ENCODE peak calls at places on chromosomes 1 and 21, in seven cellular contexts. L, A, M, Z, W, N and O are unnamed samples.
A peak's percentile ranks its signal among the peaks of the same experiment; 100 is the strongest.

GRCh38 chr21:44065428-44065827 is 41.8 kb upstream of the PWP2 start:
- DNase-seq in A (no peak), Z (no peak), M (no peak), N (peak; percentile 88), W (no peak), L (peak; percentile 79), O (peak; percentile 55)

GRCh38 chr1:224512600-224513151 is 78.1 kb upstream of the WDR26 start:
- DNase-seq in Z (no peak), A (no peak), M (no peak), L (no peak), N (no peak), W (no peak), O (no peak)

GRCh38 chr1:227774051-227774720 is 39.0 kb downstream of the SNAP47 start:
- DNase-seq in N (peak; percentile 39), L (no peak), W (no peak), Z (no peak), A (no peak), M (no peak), O (no peak)

GRCh38 chr21:39694750-39695149 is 50.2 kb upstream of the IGSF5 start:
- DNase-seq in L (no peak), A (no peak), M (no peak), Z (no peak), W (no peak), N (no peak), O (no peak)

GRCh38 chr1:55893155-55893554 is 678.0 kb upstream of the USP24 start:
- DNase-seq in M (no peak), Z (peak; percentile 57), W (no peak), N (no peak), A (no peak), L (no peak), O (no peak)

GRCh38 chr1:30338765-30339164 is 384.6 kb downstream of the MATN1 start:
- DNase-seq in L (no peak), W (no peak), Z (no peak), A (no peak), N (no peak), M (no peak), O (no peak)

GRCh38 chr1:72777918-72778317 is 495.6 kb upstream of the NEGR1 start:
- DNase-seq in M (no peak), A (peak; percentile 24), L (no peak), W (no peak), Z (no peak), N (no peak), O (no peak)

GRCh38 chr1:67807282-67807681 is 26.0 kb downstream of the GNG12 start:
- DNase-seq in N (no peak), A (no peak), M (no peak), L (no peak), W (no peak), Z (no peak), O (no peak)

GRCh38 chr1:171188388-171189266 is 3.5 kb downstream of the FMO2 start:
- DNase-seq in W (peak; percentile 3), Z (peak; percentile 30), L (peak; percentile 55), N (no peak), M (no peak), A (peak; percentile 70), O (no peak)

GRCh38 chr21:41580758-41581554 is 73.0 kb upstream of the TMPRSS2 start:
- DNase-seq in N (no peak), A (no peak), Z (no peak), L (no peak), M (no peak), W (peak; percentile 27), O (no peak)

GRCh38 chr1:203148127-203148526 is 20.6 kb downstream of the ADORA1 start:
- DNase-seq in W (no peak), Z (no peak), M (no peak), A (no peak), N (no peak), L (no peak), O (no peak)

GRCh38 chr1:4160181-4160580 is 260.1 kb upstream of the C1orf174 start:
- DNase-seq in A (no peak), L (no peak), Z (no peak), W (no peak), M (no peak), N (no peak), O (no peak)

GRCh38 chr1:224980181-224980580 is 50.7 kb downstream of the DNAH14 start:
- DNase-seq in Z (no peak), L (no peak), A (no peak), W (no peak), N (no peak), M (no peak), O (no peak)

GRCh38 chr1:201295861-201296260 is 12.6 kb downstream of the PKP1 start:
- DNase-seq in M (no peak), A (peak; percentile 77), N (no peak), Z (peak; percentile 37), L (no peak), W (peak; percentile 63), O (no peak)

GRCh38 chr1:33346921-33347649 is 26.2 kb upstream of the A3GALT2 start:
- DNase-seq in L (no peak), M (peak; percentile 85), W (peak; percentile 44), A (peak; percentile 79), N (no peak), Z (peak; percentile 71), O (no peak)